ENCODE peak calls at places on chromosome 21, in seven cellular contexts. D is thoracic aorta, M is upper lobe of left lung, O is A549, Z is lung, F is stomach, B is astrocyte. X is an unnamed sample.
A peak's percentile ranks its signal among the peaks of the same experiment; 100 is the strongest.

GRCh38 chr21:37564924-37565529 is 198.5 kb downstream of the DYRK1A start:
- DNase-seq in B (no peak), M (peak; percentile 29), D (no peak), F (no peak), Z (no peak), O (no peak), X (no peak)

GRCh38 chr21:26843912-26844257 is 1.3 kb downstream of the ADAMTS1 start:
- DNase-seq in M (no peak), O (no peak), B (peak; percentile 85), D (no peak), Z (no peak), F (no peak), X (no peak)

GRCh38 chr21:28767523-28767922 is 225.2 kb downstream of the LTN1 start:
- DNase-seq in F (no peak), D (no peak), B (no peak), O (no peak), Z (no peak), M (no peak), X (no peak)

GRCh38 chr21:9756677-9757076 is 764.7 kb upstream of the TPTE start:
- DNase-seq in D (no peak), B (no peak), Z (no peak), M (no peak), F (no peak), O (no peak), X (peak; percentile 64)

GRCh38 chr21:46203203-46203600 is 18.9 kb upstream of the SPATC1L start:
- DNase-seq in M (no peak), O (no peak), F (no peak), Z (no peak), D (no peak), B (no peak), X (no peak)

GRCh38 chr21:32073190-32073589 is 200.4 kb downstream of the HUNK start:
- DNase-seq in B (no peak), O (no peak), Z (no peak), M (no peak), F (no peak), D (no peak), X (peak; percentile 52)

GRCh38 chr21:43717967-43718871 is 710 bp upstream of the PDXK start:
- DNase-seq in B (no peak), M (no peak), Z (no peak), F (no peak), O (no peak), D (no peak), X (no peak)

GRCh38 chr21:44085491-44086321 is 21.5 kb upstream of the PWP2 start:
- DNase-seq in F (peak; percentile 33), M (no peak), O (no peak), D (no peak), B (no peak), Z (no peak), X (no peak)

GRCh38 chr21:15837603-15838002 is 107.8 kb downstream of the USP25 start:
- DNase-seq in O (no peak), D (no peak), F (no peak), M (no peak), B (peak; percentile 19), Z (no peak), X (no peak)

GRCh38 chr21:44510508-44511218 is 29.3 kb downstream of the KRTAP10-1 start:
- DNase-seq in F (peak; percentile 77), M (peak; percentile 62), O (peak; percentile 20), D (no peak), B (no peak), Z (peak; percentile 54), X (no peak)

DNA sequence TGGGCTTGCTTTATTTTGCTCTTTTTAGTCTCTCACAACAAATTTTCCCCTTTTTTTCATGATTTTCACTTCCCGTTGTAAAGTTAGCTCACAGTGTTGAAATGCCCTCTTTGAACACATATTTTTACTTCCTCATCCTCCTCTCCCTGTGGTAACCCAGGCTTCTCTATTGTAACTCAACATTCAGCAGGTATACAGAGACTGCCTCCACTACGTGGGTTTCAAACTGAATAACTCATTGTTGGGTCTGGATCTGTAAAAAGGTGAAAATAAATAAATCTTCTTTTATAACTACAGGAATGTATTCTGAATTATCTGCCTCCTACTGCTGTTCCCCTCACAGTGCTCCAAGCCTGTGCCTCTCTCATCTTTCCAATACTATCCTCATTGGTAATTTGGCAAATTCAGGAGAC is 166.4 kb downstream of the RUNX1 start:
- DNase-seq in B (no peak), O (no peak), Z (no peak), F (no peak), D (no peak), M (no peak), X (no peak)
- H3K4me1 ChIP-seq in B (peaks cover 42% of the 10 kb centered on the region), O (peaks cover 59% of the 10 kb centered on the region), Z (no peaks in the 10 kb centered on the region), F (peaks cover 10% of the 10 kb centered on the region), D (peaks cover 19% of the 10 kb centered on the region), M (peaks cover 31% of the 10 kb centered on the region), X (peaks cover 31% of the 10 kb centered on the region)

DNA sequence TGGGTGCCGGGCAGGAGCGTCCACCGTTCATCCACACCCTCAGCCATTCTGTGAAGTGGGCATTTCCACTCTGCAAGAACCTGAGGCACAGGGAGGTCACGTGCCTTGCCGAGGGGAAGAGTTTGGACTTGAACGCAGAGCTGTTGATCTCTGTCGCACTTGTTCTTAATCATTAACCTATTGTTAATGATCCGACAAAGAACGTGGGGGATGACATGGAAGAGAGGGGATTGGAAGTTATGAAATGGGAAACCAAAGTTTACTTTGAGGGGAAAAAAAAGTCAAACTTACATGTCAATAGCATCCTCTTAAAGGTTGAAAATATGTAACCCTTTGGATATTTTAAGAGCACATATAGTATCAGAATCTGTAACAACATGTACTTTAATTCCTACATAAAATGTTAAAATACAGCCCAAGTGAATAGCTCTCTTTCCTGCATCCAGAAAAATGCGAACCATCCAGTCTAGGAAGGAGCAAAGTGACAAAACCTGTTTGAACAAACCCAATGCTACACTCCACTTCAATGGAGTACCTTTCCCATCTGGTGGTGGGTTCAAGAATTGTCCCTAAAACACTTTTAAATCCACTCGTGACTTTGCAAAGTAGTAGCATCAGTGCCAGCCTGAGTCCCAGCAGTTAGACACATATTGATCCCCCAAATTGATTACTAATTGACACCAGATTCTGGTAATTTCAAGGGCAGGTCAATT is 75.5 kb downstream of the SETD4 start:
- DNase-seq in Z (no peak), D (no peak), O (no peak), B (no peak), M (no peak), F (no peak), X (no peak)
- H3K4me3 ChIP-seq in Z (no peak overlapping the region), D (no peak overlapping the region), O (no peak overlapping the region), B (no peak overlapping the region), M (no peak overlapping the region), F (no peak overlapping the region), X (no peak overlapping the region)

DNA sequence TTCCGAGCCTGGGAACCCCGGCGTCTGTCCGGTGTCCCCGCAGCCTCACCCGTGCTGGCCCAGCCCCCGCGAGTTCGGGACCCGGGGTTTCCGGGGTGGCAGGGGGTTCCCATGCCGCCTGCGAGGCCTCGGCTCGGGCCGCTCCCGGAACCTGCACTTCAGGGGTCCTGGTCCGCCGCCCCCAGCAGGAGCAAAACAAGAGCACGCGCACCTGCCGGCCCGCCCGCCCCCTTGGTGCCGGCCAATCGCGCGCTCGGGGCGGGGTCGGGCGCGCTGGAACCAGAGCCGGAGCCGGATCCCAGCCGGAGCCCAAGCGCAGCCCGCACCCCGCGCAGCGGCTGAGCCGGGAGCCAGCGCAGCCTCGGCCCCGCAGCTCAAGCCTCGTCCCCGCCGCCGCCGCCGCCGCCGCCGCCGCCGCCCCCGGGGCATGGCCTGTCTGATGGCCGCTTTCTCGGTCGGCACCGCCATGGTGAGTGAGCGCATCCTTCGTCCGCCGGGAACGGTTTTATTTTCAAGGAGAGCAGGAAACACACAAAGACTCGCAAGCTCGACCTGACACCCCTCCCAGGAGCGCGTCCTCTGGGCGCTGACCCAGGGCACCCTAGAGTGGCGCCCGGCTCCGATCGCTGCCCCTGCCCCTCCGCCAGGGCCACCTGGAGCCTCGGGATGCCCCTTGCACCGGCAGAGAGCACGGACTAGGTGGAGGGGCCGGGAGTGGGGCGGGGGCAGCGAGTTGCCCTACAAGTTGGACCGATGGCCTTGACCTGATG is at the start of gene ABCG1:
- DNase-seq in D (no peak), O (peak; percentile 29), Z (no peak), B (no peak), F (peak; percentile 70), M (peak; percentile 59), X (no peak)
- TF ChIP-seq CTCF in D (no peak), O (no peak), Z (no peak), B (no peak), F (no peak), M (no peak), X (no peak)

GRCh38 chr21:42069327-42069726 is 1.8 kb upstream of the UMODL1 start:
- DNase-seq in O (no peak), M (no peak), B (no peak), F (no peak), D (no peak), Z (no peak), X (no peak)
- H3K4me1 ChIP-seq in O (no peaks in the 10 kb centered on the region), M (peaks cover 3% of the 10 kb centered on the region), B (peaks cover under 1% of the 10 kb centered on the region), F (peaks cover 3% of the 10 kb centered on the region), D (no peaks in the 10 kb centered on the region), Z (no peaks in the 10 kb centered on the region), X (no peaks in the 10 kb centered on the region)

DNA sequence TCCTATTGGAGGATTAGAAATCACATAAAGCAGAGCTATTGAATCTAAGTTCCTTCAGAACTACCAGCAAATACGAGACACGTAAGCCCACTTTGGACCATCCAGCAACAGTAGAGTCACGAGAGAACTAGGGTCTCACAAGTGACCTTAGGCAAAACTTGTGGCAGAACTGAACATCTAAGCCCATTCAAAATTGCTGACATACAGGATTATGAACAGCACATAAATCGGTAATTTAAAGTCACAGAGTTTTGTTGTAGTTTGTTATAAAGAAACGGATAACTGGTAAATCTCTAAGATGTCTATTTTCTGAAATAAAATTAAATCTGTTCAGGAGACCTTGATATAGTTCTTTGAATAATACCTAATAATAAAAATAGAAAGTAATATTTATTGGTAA is 1366.0 kb downstream of the NCAM2 start:
- DNase-seq in B (no peak), D (no peak), F (no peak), M (no peak), Z (no peak), O (no peak), X (no peak)
- H3K4me3 ChIP-seq in B (no peak overlapping the region), D (no peak overlapping the region), F (no peak overlapping the region), M (no peak overlapping the region), Z (no peak overlapping the region), O (no peak overlapping the region), X (no peak overlapping the region)

X was measured in vagina.